ENCODE peak calls at places on chromosomes 12 and 14, in four cellular contexts. C, Z, O and B are unnamed samples.

GRCh38 chr12:129331356-129332085 is 478.2 kb downstream of the GLT1D1 start:
- DNase-seq in C (no peak), Z (no peak), O (no peak), B (no peak)

GRCh38 chr12:88562846-88563582 is 17.3 kb downstream of the KITLG start:
- DNase-seq in C (no peak), Z (no peak), O (no peak), B (no peak)

GRCh38 chr12:43352001-43352400 is 200.0 kb downstream of the ADAMTS20 start:
- DNase-seq in C (no peak), Z (no peak), O (no peak), B (no peak)

GRCh38 chr12:29234552-29234951 is 85.5 kb downstream of the FAR2 start:
- DNase-seq in C (no peak), Z (no peak), O (no peak), B (no peak)

GRCh38 chr14:69360438-69361108 is 37.5 kb downstream of the ERH start:
- DNase-seq in C (no peak), Z (no peak), O (no peak), B (no peak)

GRCh38 chr12:6228535-6229223 is 28.5 kb downstream of the CD9 start:
- DNase-seq in C (no peak), Z (no peak), O (no peak), B (no peak)

GRCh38 chr14:83709116-83709515 is 1820.8 kb upstream of the FLRT2 start:
- DNase-seq in C (no peak), Z (no peak), O (no peak), B (no peak)

GRCh38 chr12:89345376-89345775 is 6.9 kb downstream of the DUSP6 start:
- DNase-seq in C (no peak), Z (no peak), O (no peak), B (no peak)

GRCh38 chr14:77889971-77890442 is 90.1 kb downstream of the ADCK1 start:
- DNase-seq in C (no peak), Z (no peak), O (no peak), B (no peak)

GRCh38 chr14:68897559-68898160 is 81.4 kb downstream of the ACTN1 start:
- DNase-seq in C (no peak), Z (no peak), O (no peak), B (peak)

GRCh38 chr12:40300490-40300889 is 75.7 kb downstream of the LRRK2 start:
- DNase-seq in C (no peak), Z (no peak), O (no peak), B (no peak)
- TF ChIP-seq SPI1 in C (no peak), Z (no peak), O (no peak), B (no peak)

DNA sequence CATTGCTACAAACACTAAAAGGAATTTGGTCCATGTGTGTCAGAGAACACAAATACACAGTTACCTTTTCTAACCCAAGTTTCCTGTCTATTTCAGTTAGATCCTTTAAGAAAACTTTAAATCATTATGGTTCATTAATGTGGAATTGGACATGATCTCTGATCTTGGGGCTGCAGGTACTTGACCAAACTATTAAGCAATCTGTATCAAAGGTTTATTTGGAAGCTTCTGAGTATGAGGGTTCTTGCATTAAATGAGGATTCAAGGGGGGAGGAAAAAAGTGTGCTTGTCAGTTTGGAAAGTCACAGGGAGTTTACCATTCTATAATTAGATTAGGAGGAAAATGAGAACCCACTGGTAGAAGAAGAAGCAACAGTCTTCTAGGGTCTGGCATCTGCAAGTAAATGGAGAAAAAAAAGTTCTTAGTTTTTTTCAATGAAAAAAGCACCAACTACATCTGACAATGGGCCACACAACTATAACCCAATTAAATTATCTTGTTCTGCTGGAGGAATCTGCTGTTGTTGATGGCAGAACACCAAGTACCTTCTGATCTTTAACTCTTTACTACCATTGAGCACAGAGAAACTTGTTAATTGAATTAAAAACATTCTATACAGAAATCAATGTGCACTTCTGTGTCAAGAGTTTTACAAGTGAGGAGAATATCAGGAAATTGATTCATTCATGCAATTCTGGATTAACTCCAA is 17.5 kb downstream of the GTSF1 start:
- DNase-seq in C (no peak), Z (no peak), O (no peak), B (no peak)
- TF ChIP-seq SPI1 in C (no peak), Z (no peak), O (no peak), B (no peak)

GRCh38 chr12:53338916-53339315 is 2.8 kb upstream of the SP7 start:
- DNase-seq in C (no peak), Z (no peak), O (no peak), B (no peak)
- TF ChIP-seq SPI1 in C (no peak), Z (no peak), O (no peak), B (no peak)

GRCh38 chr12:121532503-121533390 is 48.1 kb downstream of the KDM2B start:
- DNase-seq in C (no peak), Z (no peak), O (no peak), B (no peak)

GRCh38 chr12:121529184-121529583 is 51.6 kb downstream of the KDM2B start:
- DNase-seq in C (no peak), Z (no peak), O (no peak), B (no peak)

GRCh38 chr12:121531356-121531750 is 49.5 kb downstream of the KDM2B start:
- DNase-seq in C (no peak), Z (no peak), O (no peak), B (no peak)

GRCh38 chr12:121533391-121534090 is 47.3 kb downstream of the KDM2B start:
- DNase-seq in C (no peak), Z (no peak), O (no peak), B (no peak)

GRCh38 chr12:121530600-121531355 is 50.0 kb downstream of the KDM2B start:
- DNase-seq in C (peak), Z (no peak), O (peak), B (peak)
- TF ChIP-seq SPI1 in C (peak), Z (peak), O (peak), B (peak)

DNA sequence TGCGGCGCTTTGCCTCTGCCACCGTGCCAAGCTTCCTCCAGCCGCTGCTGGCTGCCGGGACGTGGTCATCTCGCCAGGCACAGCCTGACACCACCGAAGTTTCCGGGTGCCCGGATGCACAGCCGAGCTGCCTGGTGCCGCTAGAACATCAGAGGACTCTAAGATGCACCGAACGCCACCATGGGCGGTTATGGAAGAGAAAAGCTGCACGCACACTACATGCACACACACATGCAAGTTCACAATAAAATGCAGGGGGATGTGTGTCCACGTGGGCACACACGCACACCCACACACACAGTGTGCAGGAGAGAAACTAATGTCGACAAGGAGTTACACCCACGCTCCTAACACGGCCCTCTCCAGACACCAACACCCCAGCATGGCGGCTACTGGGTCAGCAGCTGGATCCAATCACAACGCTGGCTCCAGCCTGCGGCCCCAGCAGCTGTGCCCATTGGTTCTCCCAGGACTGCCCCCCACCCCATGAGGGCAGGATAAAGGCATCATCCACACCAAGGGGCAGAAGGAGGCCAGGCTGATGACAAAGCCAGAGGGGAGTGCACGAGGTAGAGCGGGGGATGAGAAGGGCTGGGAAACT is 82.7 kb downstream of the BCL11B start:
- DNase-seq in C (no peak), Z (no peak), O (no peak), B (no peak)
- TF ChIP-seq SPI1 in C (no peak), Z (no peak), O (no peak), B (no peak)

GRCh38 chr14:80315681-80316080 is 104.4 kb upstream of the DIO2 start:
- DNase-seq in C (no peak), Z (no peak), O (no peak), B (no peak)
- TF ChIP-seq SPI1 in C (no peak), Z (no peak), O (no peak), B (no peak)